ENCODE peak calls at places on chromosomes 5 and 9, in ten cellular contexts. R is RKO; N is NCI-H187; P is AG09309; T is DMS153; Q is SK-N-SH; L is astrocyte; S is Right ventricle myocardium superior; H is A172; E is activated gamma-delta T cell treated with anti-CD3 and anti-CD28 coated beads, Interleukin-2, amount 50 U/mL, for 16 hours. B is an unnamed sample.
A peak's percentile ranks its signal among the peaks of the same experiment; 100 is the strongest.

GRCh38 chr5:39717186-39717897 is 292.6 kb upstream of the DAB2 start:
- DNase-seq in R (no peak), N (no peak), P (peak; percentile 40), T (no peak), Q (no peak), L (no peak), S (no peak), H (no peak), E (no peak), B (no peak)

GRCh38 chr5:14593326-14594036 is 11.9 kb downstream of the OTULINL start:
- DNase-seq in R (no peak), N (no peak), P (no peak), T (no peak), Q (no peak), L (peak; percentile 52), S (no peak), H (peak; percentile 42), E (peak; percentile 12), B (no peak)

GRCh38 chr9:37364751-37365360 is 57.6 kb upstream of the GRHPR start:
- DNase-seq in R (no peak), N (no peak), P (no peak), T (no peak), Q (no peak), L (no peak), S (no peak), H (no peak), E (no peak), B (peak; percentile 4)

GRCh38 chr5:146624179-146624578 is 108.2 kb upstream of the GPR151 start:
- DNase-seq in R (no peak), N (no peak), P (no peak), T (no peak), Q (no peak), L (no peak), S (no peak), H (peak; percentile 24), E (no peak), B (no peak)

GRCh38 chr9:110842976-110843375 is 174.4 kb downstream of the MUSK start:
- DNase-seq in R (no peak), N (no peak), P (no peak), T (no peak), Q (no peak), L (peak; percentile 52), S (no peak), H (no peak), E (no peak), B (no peak)

GRCh38 chr5:52709171-52709925 is 78.4 kb upstream of the ITGA1 start:
- DNase-seq in R (no peak), N (no peak), P (no peak), T (no peak), Q (no peak), L (peak; percentile 60), S (no peak), H (peak; percentile 44), E (peak; percentile 9), B (no peak)

GRCh38 chr9:36396985-36397384 is 3.1 kb downstream of the RNF38 start:
- DNase-seq in R (no peak), N (no peak), P (no peak), T (no peak), Q (no peak), L (no peak), S (no peak), H (no peak), E (no peak), B (no peak)

GRCh38 chr9:71352837-71353236 is 231.4 kb upstream of the TRPM3 start:
- DNase-seq in R (no peak), N (no peak), P (no peak), T (no peak), Q (no peak), L (no peak), S (no peak), H (no peak), E (no peak), B (no peak)

GRCh38 chr9:19371942-19372341 is 8.1 kb downstream of the RPS6 start:
- DNase-seq in R (peak; percentile 72), N (no peak), P (no peak), T (no peak), Q (peak; percentile 13), L (no peak), S (no peak), H (no peak), E (no peak), B (no peak)

GRCh38 chr9:504921-505821 is 290.5 kb downstream of the DOCK8 start:
- DNase-seq in R (peak; percentile 44), N (no peak), P (no peak), T (no peak), Q (peak; percentile 32), L (no peak), S (peak; percentile 65), H (no peak), E (peak; percentile 0), B (peak; percentile 28)

GRCh38 chr9:33932078-33932807 is 115.3 kb downstream of the UBE2R2 start:
- DNase-seq in R (no peak), N (no peak), P (no peak), T (no peak), Q (no peak), L (no peak), S (no peak), H (no peak), E (no peak), B (no peak)

GRCh38 chr9:23581936-23582335 is 244.1 kb downstream of the ELAVL2 start:
- DNase-seq in R (no peak), N (no peak), P (no peak), T (no peak), Q (no peak), L (no peak), S (no peak), H (no peak), E (no peak), B (no peak)

GRCh38 chr5:172713809-172714490 is 57.0 kb downstream of the DUSP1 start:
- DNase-seq in R (no peak), N (no peak), P (no peak), T (no peak), Q (no peak), L (no peak), S (no peak), H (no peak), E (no peak), B (no peak)

GRCh38 chr9:37752646-37753488 is 738 bp upstream of the TRMT10B start:
- DNase-seq in R (no peak), N (no peak), P (no peak), T (no peak), Q (no peak), L (no peak), S (no peak), H (no peak), E (no peak), B (no peak)

GRCh38 chr5:96943829-96944228 is 7.9 kb downstream of the LNPEP start:
- DNase-seq in R (no peak), N (no peak), P (no peak), T (no peak), Q (no peak), L (no peak), S (no peak), H (no peak), E (no peak), B (no peak)

GRCh38 chr5:148387325-148387724 is 3.6 kb downstream of the FBXO38 start:
- DNase-seq in R (no peak), N (no peak), P (peak; percentile 71), T (no peak), Q (no peak), L (peak; percentile 84), S (no peak), H (no peak), E (no peak), B (no peak)

GRCh38 chr5:128318691-128319090 is 219.4 kb downstream of the FBN2 start:
- DNase-seq in R (no peak), N (no peak), P (no peak), T (no peak), Q (no peak), L (no peak), S (no peak), H (no peak), E (no peak), B (no peak)

GRCh38 chr9:136273921-136274785 is 28.5 kb upstream of the QSOX2 start:
- DNase-seq in R (no peak), N (no peak), P (no peak), T (no peak), Q (no peak), L (no peak), S (no peak), H (no peak), E (no peak), B (no peak)

GRCh38 chr9:88534456-88535225 is at the start of gene NXNL2:
- DNase-seq in R (no peak), N (no peak), P (no peak), T (no peak), Q (peak; percentile 95), L (peak; percentile 73), S (peak; percentile 80), H (peak; percentile 82), E (no peak), B (peak; percentile 87)

GRCh38 chr9:22030101-22030598 is 21.0 kb upstream of the CDKN2B start:
- DNase-seq in R (peak; percentile 31), N (no peak), P (no peak), T (no peak), Q (no peak), L (peak; percentile 71), S (no peak), H (no peak), E (no peak), B (peak; percentile 12)